ENCODE peak calls at places on chromosomes 13 and 19, in ten cellular contexts. H is heart right ventricle, D is fibroblast of lung, W is cardiac muscle cell, C is psoas muscle, G is left ventricle myocardium inferior, P is HAP-1, Z is mucosa of descending colon, J is left lung, K is esophagus squamous epithelium. N is an unnamed sample.

GRCh38 chr19:30165228-30165813 is 206.9 kb upstream of the ZNF536 start:
- DNase-seq in H (no peak), W (no peak), P (no peak), K (no peak), C (no peak), G (no peak), D (no peak), J (no peak), Z (no peak), N (no peak)

GRCh38 chr19:49930483-49931011 is 1.2 kb upstream of the NUP62 start:
- DNase-seq in P (peak; percentile 81), G (peak; percentile 34), Z (peak; percentile 44), K (no peak), H (peak; percentile 59), C (peak; percentile 47), W (peak; percentile 27), D (no peak), J (no peak), N (peak; percentile 57)

GRCh38 chr19:43420954-43421353 is 6.3 kb downstream of the TEX101 start:
- DNase-seq in Z (no peak), J (no peak), W (no peak), G (no peak), K (no peak), C (no peak), H (no peak), D (no peak), P (no peak), N (no peak)

GRCh38 chr19:676343-677105 is at the start of gene FSTL3:
- DNase-seq in G (no peak), C (peak; percentile 58), J (no peak), Z (peak; percentile 57), D (peak; percentile 37), P (no peak), H (no peak), K (no peak), W (peak; percentile 36), N (peak; percentile 87)

GRCh38 chr19:58409010-58409790 is 751 bp downstream of the ZNF584 start:
- DNase-seq in J (no peak), Z (no peak), G (no peak), K (no peak), W (peak; percentile 35), C (no peak), P (peak; percentile 63), H (no peak), D (no peak), N (no peak)

GRCh38 chr13:37534181-37534580 is 64.4 kb downstream of the POSTN start:
- DNase-seq in H (no peak), D (peak; percentile 92), Z (no peak), G (no peak), W (peak; percentile 7), J (no peak), K (no peak), P (no peak), C (no peak), N (no peak)

GRCh38 chr19:15101479-15102082 is 5.6 kb upstream of the SYDE1 start:
- DNase-seq in G (no peak), D (peak; percentile 27), C (no peak), P (peak; percentile 65), W (peak; percentile 65), H (no peak), Z (no peak), J (no peak), K (no peak), N (no peak)

GRCh38 chr19:45156751-45157150 is 4.0 kb downstream of the NKPD1 start:
- DNase-seq in D (no peak), P (no peak), H (no peak), G (no peak), K (no peak), Z (no peak), W (no peak), C (no peak), J (no peak), N (no peak)

GRCh38 chr13:51801631-51802099 is 2.3 kb downstream of the DHRS12 start:
- DNase-seq in J (peak; percentile 84), K (no peak), H (peak; percentile 80), C (peak; percentile 72), P (peak; percentile 62), W (no peak), Z (peak; percentile 84), D (no peak), G (peak; percentile 81), N (peak; percentile 85)

GRCh38 chr13:21001471-21001870 is 59.9 kb downstream of the LATS2 start:
- DNase-seq in P (no peak), J (no peak), G (no peak), D (no peak), H (no peak), C (no peak), Z (no peak), K (no peak), W (no peak), N (no peak)

GRCh38 chr19:18109731-18110671 is 12.4 kb downstream of the MAST3 start:
- DNase-seq in H (no peak), K (no peak), J (peak; percentile 75), P (peak; percentile 66), G (peak; percentile 66), Z (peak; percentile 85), W (no peak), C (peak; percentile 62), D (no peak), N (peak; percentile 89)
- H3K9me3 ChIP-seq in H (no peaks in the 10 kb centered on the region), K (no peaks in the 10 kb centered on the region), J (no peaks in the 10 kb centered on the region), P (no peaks in the 10 kb centered on the region), G (no peaks in the 10 kb centered on the region), Z (no peaks in the 10 kb centered on the region), W (no peaks in the 10 kb centered on the region), C (no peaks in the 10 kb centered on the region), D (no peaks in the 10 kb centered on the region), N (no peaks in the 10 kb centered on the region)

DNA sequence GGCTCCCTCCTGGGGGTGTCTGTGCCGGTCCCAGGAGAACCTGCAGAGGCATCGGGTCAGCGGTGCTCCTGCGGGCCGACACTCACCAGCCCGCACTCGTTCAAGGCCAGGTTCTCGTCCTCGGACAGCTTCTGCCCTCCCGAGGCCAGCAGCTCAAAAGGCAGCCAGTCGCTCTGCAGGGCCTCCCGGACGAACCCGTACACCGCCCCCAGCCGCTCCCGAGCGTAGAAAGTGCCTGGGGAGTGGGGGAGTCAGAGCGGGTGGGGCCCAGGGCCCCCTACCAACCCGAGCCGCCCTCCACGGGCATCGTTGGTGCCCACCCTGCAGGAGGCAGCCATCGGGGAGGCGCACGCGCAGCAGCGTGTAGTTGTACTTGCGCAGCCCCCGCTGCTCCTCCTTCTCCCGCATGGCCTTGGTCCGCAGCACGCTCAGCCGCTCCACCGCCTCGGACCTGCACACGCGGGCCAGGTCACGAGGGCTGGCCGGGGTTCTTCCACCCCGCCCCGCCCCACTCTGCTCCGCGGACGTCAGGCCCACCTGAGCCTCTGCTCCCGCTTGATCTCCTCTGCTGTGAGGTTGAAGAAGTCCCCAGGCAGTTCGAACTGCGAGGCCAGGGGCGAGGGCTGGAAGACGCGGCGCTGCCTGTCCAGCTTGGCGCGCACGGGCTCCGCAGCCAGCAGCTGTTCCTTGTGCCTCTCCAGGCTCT is 11.5 kb downstream of the UBXN6 start:
- DNase-seq in C (peak; percentile 21), J (no peak), P (no peak), W (no peak), H (no peak), D (no peak), K (no peak), Z (no peak), G (no peak), N (no peak)
- H3K4me1 ChIP-seq in C (peaks cover 15% of the 10 kb centered on the region), J (no peaks in the 10 kb centered on the region), P (no peaks in the 10 kb centered on the region), W (no peaks in the 10 kb centered on the region), H (peaks cover 14% of the 10 kb centered on the region), D (peaks cover 2% of the 10 kb centered on the region), K (peaks cover 10% of the 10 kb centered on the region), Z (no peaks in the 10 kb centered on the region), G (peaks cover 13% of the 10 kb centered on the region), N (no peaks in the 10 kb centered on the region)

GRCh38 chr19:52274191-52274590 is 4.8 kb downstream of the ZNF766 start:
- DNase-seq in P (no peak), C (no peak), K (no peak), H (no peak), W (no peak), J (no peak), Z (no peak), G (no peak), D (no peak), N (no peak)

GRCh38 chr19:52270266-52270885 is 989 bp downstream of the ZNF766 start:
- DNase-seq in H (no peak), W (no peak), C (no peak), D (peak; percentile 15), G (no peak), K (no peak), P (peak; percentile 30), Z (no peak), J (peak; percentile 36), N (no peak)

GRCh38 chr19:52273301-52273700 is 3.9 kb downstream of the ZNF766 start:
- DNase-seq in H (no peak), G (no peak), C (no peak), W (no peak), P (no peak), D (no peak), Z (no peak), J (no peak), K (no peak), N (no peak)

DNA sequence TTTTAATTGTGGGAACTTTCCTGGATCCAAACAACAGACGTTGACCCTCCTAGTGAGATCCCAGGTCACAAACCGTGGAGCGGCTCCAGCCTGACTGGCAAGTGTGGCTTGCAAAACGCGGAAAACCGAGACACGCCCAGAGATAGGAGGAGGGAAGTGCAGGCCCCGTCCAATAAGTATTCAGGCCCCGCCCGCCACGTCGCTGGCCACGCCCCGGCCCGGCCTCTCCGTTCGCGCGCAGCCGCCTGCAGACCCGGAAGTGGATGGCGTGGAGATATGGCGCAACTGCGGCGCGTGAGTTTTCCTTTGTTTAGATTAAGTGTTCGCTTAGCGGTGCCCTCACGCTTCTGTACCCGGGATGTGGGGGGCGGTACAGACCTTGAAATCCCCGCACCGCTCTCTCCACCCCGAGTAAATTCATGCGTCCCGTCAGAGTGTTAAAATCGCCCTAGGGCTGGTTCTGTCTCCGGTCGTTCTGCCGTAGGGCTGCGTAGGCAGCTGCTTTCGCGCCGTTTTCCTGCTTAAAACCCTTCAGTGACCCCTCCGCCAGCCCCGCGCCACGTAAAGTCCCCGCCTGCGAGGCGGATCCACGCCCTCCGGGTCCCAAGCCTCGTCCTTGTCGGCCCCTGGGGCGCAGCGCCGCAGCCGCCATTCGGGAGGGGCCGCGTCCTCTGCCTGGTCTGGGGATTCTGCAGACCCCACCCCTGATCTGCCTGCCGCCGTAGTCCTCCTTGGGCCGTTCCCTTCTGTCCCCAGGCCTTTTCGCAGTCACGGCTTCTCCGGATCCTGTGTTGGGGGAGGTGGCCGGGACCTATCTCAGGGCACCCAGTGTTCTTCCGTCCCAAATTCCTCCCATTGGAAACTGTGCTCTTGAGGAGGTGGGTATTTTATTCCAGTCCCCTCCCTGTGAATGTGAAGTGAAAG is at the start of gene ZNF766:
- DNase-seq in G (peak; percentile 98), W (peak; percentile 97), J (peak; percentile 97), P (peak; percentile 98), Z (peak; percentile 99), C (peak; percentile 98), H (peak; percentile 96), K (peak; percentile 83), D (peak; percentile 94), N (peak; percentile 99)
- H3K9me3 ChIP-seq in G (no peaks in the 10 kb centered on the region), W (no peaks in the 10 kb centered on the region), J (no peaks in the 10 kb centered on the region), P (peaks cover 7% of the 10 kb centered on the region), Z (peaks cover 11% of the 10 kb centered on the region), C (no peaks in the 10 kb centered on the region), H (no peaks in the 10 kb centered on the region), K (peaks cover 28% of the 10 kb centered on the region), D (no peaks in the 10 kb centered on the region), N (no peaks in the 10 kb centered on the region)

DNA sequence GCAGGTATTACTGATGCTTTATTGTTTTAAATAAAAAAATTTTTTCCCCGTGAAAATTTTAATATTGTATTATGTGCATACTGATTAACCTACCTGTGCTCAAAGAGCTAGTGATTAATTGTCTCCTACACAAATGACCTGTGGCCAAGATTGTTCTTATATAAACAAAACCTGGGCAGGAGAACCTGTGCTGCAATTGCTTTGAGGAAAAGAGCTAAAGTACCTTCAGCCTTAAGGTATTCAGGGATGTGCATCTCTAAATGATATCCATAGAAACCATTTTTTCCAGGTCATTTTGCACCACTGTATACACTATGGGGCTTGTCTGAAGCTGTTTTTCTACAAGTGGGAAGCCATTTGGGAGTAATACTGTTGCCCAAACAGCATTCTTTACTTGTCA is 1.2 kb downstream of the FRY start:
- DNase-seq in Z (no peak), P (no peak), W (no peak), K (no peak), C (no peak), J (no peak), G (no peak), H (no peak), D (no peak), N (no peak)
- H3K4me1 ChIP-seq in Z (peaks cover 3% of the 10 kb centered on the region), P (peaks cover 46% of the 10 kb centered on the region), W (peaks cover 12% of the 10 kb centered on the region), K (no peaks in the 10 kb centered on the region), C (peaks cover 8% of the 10 kb centered on the region), J (peaks cover 51% of the 10 kb centered on the region), G (peaks cover 43% of the 10 kb centered on the region), H (peaks cover 46% of the 10 kb centered on the region), D (no peaks in the 10 kb centered on the region), N (peaks cover 3% of the 10 kb centered on the region)